ENCODE peak calls at places on chromosome 16, in six cellular contexts. K, W, C, U, X and R are unnamed samples.
A peak's percentile ranks its signal among the peaks of the same experiment; 100 is the strongest.

GRCh38 chr16:77221482-77221881 is 22.3 kb downstream of the SYCE1L start:
- DNase-seq in K (no peak), W (no peak), C (no peak), U (no peak), X (no peak), R (no peak)

GRCh38 chr16:13561276-13561675 is 358.7 kb upstream of the ERCC4 start:
- DNase-seq in K (no peak), W (no peak), C (no peak), U (no peak), X (no peak), R (no peak)

GRCh38 chr16:14658063-14658462 is 25.3 kb downstream of the BFAR start:
- DNase-seq in K (peak; percentile 84), W (no peak), C (no peak), U (peak; percentile 21), X (peak; percentile 31), R (no peak)

GRCh38 chr16:48393843-48394703 is 8.9 kb upstream of the SIAH1 start:
- DNase-seq in K (peak; percentile 51), W (no peak), C (no peak), U (no peak), X (no peak), R (no peak)

GRCh38 chr16:88926374-88926990 is 50.5 kb downstream of the CBFA2T3 start:
- DNase-seq in K (peak; percentile 61), W (no peak), C (no peak), U (no peak), X (no peak), R (no peak)

GRCh38 chr16:57704905-57705852 is 10.6 kb downstream of the DRC7 start:
- DNase-seq in K (no peak), W (no peak), C (no peak), U (no peak), X (no peak), R (no peak)

GRCh38 chr16:81403601-81404391 is 40.8 kb upstream of the CMIP start:
- DNase-seq in K (peak; percentile 93), W (no peak), C (peak; percentile 83), U (peak; percentile 91), X (peak; percentile 92), R (peak; percentile 93)

GRCh38 chr16:74738134-74738541 is 36.5 kb downstream of the FA2H start:
- DNase-seq in K (peak; percentile 50), W (no peak), C (no peak), U (peak; percentile 39), X (no peak), R (peak; percentile 75)

GRCh38 chr16:63617990-63618763 is 1503.7 kb downstream of the CDH11 start:
- DNase-seq in K (no peak), W (no peak), C (no peak), U (no peak), X (no peak), R (no peak)

GRCh38 chr16:89084411-89084810 is 9.2 kb upstream of the ACSF3 start:
- DNase-seq in K (no peak), W (peak; percentile 5), C (no peak), U (peak; percentile 80), X (no peak), R (no peak)

GRCh38 chr16:63361032-63361624 is 1324.9 kb upstream of the CDH8 start:
- DNase-seq in K (peak; percentile 36), W (no peak), C (no peak), U (no peak), X (no peak), R (no peak)

GRCh38 chr16:15856901-15857778 is at the start of gene MYH11:
- DNase-seq in K (no peak), W (no peak), C (peak; percentile 55), U (peak; percentile 31), X (no peak), R (no peak)

GRCh38 chr16:12546918-12547607 is 256.6 kb downstream of the CPPED1 start:
- DNase-seq in K (no peak), W (no peak), C (no peak), U (no peak), X (no peak), R (no peak)

GRCh38 chr16:27698266-27698665 is 148.3 kb downstream of the KATNIP start:
- DNase-seq in K (peak; percentile 62), W (no peak), C (peak; percentile 25), U (no peak), X (no peak), R (no peak)

GRCh38 chr16:25014500-25015147 is 545 bp downstream of the ARHGAP17 start:
- DNase-seq in K (peak; percentile 56), W (no peak), C (peak; percentile 52), U (peak; percentile 47), X (peak; percentile 53), R (peak; percentile 45)

GRCh38 chr16:88116121-88116900 is 165.1 kb downstream of the BANP start:
- DNase-seq in K (no peak), W (no peak), C (no peak), U (no peak), X (no peak), R (no peak)

GRCh38 chr16:75385507-75386152 is 47.7 kb downstream of the CFDP1 start:
- DNase-seq in K (peak; percentile 85), W (peak; percentile 48), C (no peak), U (no peak), X (no peak), R (no peak)

GRCh38 chr16:82358161-82358560 is 188.1 kb upstream of the MPHOSPH6 start:
- DNase-seq in K (no peak), W (no peak), C (no peak), U (no peak), X (no peak), R (no peak)

GRCh38 chr16:56985288-56985961 is 3.9 kb upstream of the NLRC5 start:
- DNase-seq in K (no peak), W (no peak), C (no peak), U (peak; percentile 72), X (peak; percentile 55), R (peak; percentile 57)

GRCh38 chr16:46783800-46784199 is 35.7 kb upstream of the MYLK3 start:
- DNase-seq in K (no peak), W (no peak), C (no peak), U (no peak), X (no peak), R (no peak)

GRCh38 chr16:84116720-84117481 is at the start of gene MBTPS1:
- DNase-seq in K (peak; percentile 99), W (no peak), C (peak; percentile 98), U (peak; percentile 99), X (peak; percentile 98), R (peak; percentile 99)

GRCh38 chr16:51302042-51302441 is 151.0 kb upstream of the SALL1 start:
- DNase-seq in K (no peak), W (no peak), C (no peak), U (no peak), X (no peak), R (no peak)

GRCh38 chr16:51305337-51305736 is 154.3 kb upstream of the SALL1 start:
- DNase-seq in K (no peak), W (no peak), C (no peak), U (no peak), X (no peak), R (no peak)

GRCh38 chr16:51310159-51310558 is 159.1 kb upstream of the SALL1 start:
- DNase-seq in K (no peak), W (no peak), C (no peak), U (no peak), X (no peak), R (no peak)

DNA sequence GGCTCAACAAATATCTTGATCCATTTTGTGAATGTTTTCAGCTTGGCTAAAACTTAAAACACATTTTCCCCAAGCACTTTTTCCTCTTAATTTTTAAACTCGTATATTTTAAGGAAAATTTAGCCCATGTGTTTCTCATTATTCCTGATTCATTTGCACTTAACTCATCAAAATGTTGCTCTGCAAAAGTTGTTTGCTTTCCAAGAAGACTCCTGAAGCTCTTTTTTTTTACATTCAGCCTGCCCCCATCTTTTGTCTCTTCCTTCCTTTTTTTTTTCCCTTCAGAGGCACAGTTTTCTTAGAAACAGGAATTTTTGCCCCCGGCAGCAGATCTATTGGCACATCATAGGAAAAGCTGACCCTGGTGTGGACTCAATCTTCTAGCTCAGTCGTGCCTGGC is 155.0 kb upstream of the SALL1 start:
- DNase-seq in K (no peak), W (no peak), C (no peak), U (no peak), X (no peak), R (no peak)
- TF ChIP-seq POLR2AphosphoS5 in K (no peak), W (no peak), C (no peak), U (no peak), X (no peak), R (no peak)

DNA sequence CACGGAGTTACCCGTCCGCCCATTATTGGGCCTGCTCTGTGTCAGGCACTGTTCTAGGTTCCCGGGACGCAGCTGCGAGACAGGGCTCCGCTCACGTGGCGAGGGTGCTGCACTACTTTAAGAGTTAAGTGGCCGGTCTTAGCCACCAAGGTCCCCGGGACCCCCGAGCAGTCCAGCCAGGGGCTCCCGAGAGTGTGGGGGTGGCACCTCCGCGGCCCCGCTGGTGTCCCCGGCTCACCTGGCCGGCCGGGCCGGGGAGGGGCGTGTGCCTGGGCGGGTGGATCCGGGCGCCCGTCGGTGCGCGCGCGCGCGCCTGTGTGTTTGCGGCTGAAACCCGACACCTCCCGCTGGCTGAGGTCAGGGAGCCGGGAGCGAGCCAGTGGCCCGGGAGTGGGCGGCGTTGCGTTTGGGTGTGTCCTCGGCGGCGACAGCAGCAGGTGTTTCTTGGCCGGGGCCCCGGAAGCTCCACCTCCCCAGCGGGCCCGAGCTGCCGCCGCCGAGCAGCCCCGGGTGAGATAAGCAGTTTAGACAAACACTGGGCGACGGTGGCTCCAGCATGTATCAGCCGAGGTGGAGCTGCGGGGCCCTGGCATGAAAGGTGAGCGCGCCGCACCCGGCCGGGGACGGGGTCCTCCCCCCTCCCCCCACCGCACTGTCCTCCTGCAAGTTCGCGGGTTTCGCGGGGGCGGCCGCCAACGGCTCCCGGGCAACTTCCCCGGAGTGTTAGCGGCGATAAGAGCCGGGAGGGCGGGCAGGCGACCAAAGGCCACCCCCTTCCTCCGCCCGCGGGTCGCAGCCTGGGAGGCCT is at the start of gene GSE1:
- DNase-seq in K (peak; percentile 98), W (no peak), C (peak; percentile 99), U (peak; percentile 98), X (peak; percentile 98), R (peak; percentile 99)
- H3K27ac ChIP-seq in K (peak within 1 kb of the TSS; percentile 99), W (peak within 1 kb of the TSS; percentile 54), C (peak within 1 kb of the TSS; percentile 99), U (peak within 1 kb of the TSS; percentile 89), X (peak within 1 kb of the TSS; percentile 94), R (peak within 1 kb of the TSS; percentile 97)

GRCh38 chr16:54287018-54287757 is 601 bp upstream of the IRX3 start:
- DNase-seq in K (no peak), W (no peak), C (peak; percentile 72), U (no peak), X (no peak), R (no peak)
- H3K4me3 ChIP-seq in K (no peak overlapping the region), W (peak overlapping the region; percentile 87), C (peak overlapping the region; percentile 89), U (peak overlapping the region; percentile 58), X (peak overlapping the region; percentile 30), R (peak overlapping the region; percentile 58)

GRCh38 chr16:2035431-2036199 is 8.9 kb downstream of the NHERF2 start:
- DNase-seq in K (no peak), W (no peak), C (no peak), U (peak; percentile 43), X (peak; percentile 58), R (peak; percentile 85)
- TF ChIP-seq POLR2AphosphoS5 in K (no peak), W (no peak), C (no peak), U (no peak), X (no peak), R (peak; percentile 28)

DNA sequence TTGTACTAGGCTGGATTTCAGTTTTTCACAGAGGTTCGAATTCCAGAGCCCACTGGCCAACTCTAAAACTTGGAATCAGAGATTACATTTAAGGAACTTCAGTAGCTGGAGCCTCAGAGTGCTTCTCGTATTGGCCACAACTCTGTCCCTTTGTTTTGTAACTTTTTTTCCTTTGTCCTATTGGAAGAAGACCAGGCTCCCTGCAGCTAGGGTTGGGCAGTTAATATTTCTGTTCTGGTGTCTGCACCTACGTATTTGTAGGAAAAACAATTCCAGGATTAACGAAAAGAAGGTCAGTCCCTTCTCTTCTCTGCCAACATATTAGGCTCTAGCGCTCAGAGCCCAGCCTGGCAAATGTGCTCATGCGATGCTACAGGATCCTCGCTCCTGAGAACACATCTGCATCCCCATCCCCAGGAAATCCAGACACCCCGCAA is 1.9 kb downstream of the CDH11 start:
- DNase-seq in K (no peak), W (no peak), C (no peak), U (no peak), X (no peak), R (no peak)
- H3K27ac ChIP-seq in K (no peak overlapping the region), W (peak overlapping the region; percentile 94), C (peak overlapping the region; percentile 96), U (peak overlapping the region; percentile 87), X (peak overlapping the region; percentile 84), R (peak overlapping the region; percentile 90)